ENCODE peak calls at places on chromosomes 5 and 9, in four cellular contexts. H, J, S and T are unnamed samples.

GRCh38 chr5:149921597-149921996 is 23.0 kb downstream of the PDE6A start:
- DNase-seq in H (no peak), J (no peak), S (no peak), T (no peak)

GRCh38 chr9:136054798-136055714 is 40.0 kb downstream of the NACC2 start:
- DNase-seq in H (no peak), J (no peak), S (no peak), T (no peak)

GRCh38 chr5:1665803-1666202 is 133.8 kb downstream of the MRPL36 start:
- DNase-seq in H (no peak), J (no peak), S (no peak), T (no peak)

GRCh38 chr9:124290053-124290581 is 32.4 kb downstream of the NEK6 start:
- DNase-seq in H (no peak), J (no peak), S (no peak), T (no peak)

GRCh38 chr9:19127881-19128719 is 808 bp upstream of the PLIN2 start:
- DNase-seq in H (no peak), J (peak; percentile 74), S (peak; percentile 44), T (peak; percentile 16)

GRCh38 chr5:133865113-133865512 is 103.3 kb downstream of the C5orf15 start:
- DNase-seq in H (no peak), J (no peak), S (no peak), T (no peak)

GRCh38 chr9:5642170-5642569 is 13.3 kb downstream of the RIC1 start:
- DNase-seq in H (no peak), J (no peak), S (no peak), T (no peak)

GRCh38 chr9:6909186-6909585 is 151.4 kb downstream of the KDM4C start:
- DNase-seq in H (no peak), J (peak; percentile 64), S (no peak), T (no peak)

GRCh38 chr9:114446036-114446435 is 58.3 kb upstream of the AKNA start:
- DNase-seq in H (no peak), J (no peak), S (no peak), T (no peak)

GRCh38 chr5:77957516-77957915 is 181.4 kb upstream of the TBCA start:
- DNase-seq in H (no peak), J (no peak), S (no peak), T (no peak)

GRCh38 chr9:13205824-13206223 is 73.7 kb downstream of the MPDZ start:
- DNase-seq in H (no peak), J (no peak), S (no peak), T (no peak)

GRCh38 chr5:127909078-127909477 is 174.5 kb upstream of the SLC12A2 start:
- DNase-seq in H (peak; percentile 36), J (peak; percentile 48), S (peak; percentile 75), T (no peak)

GRCh38 chr9:38284768-38285080 is 107.8 kb upstream of the ALDH1B1 start:
- DNase-seq in H (no peak), J (peak; percentile 44), S (no peak), T (no peak)

GRCh38 chr9:551986-552930 is 289.2 kb upstream of the DMRT1 start:
- DNase-seq in H (no peak), J (no peak), S (no peak), T (no peak)

GRCh38 chr5:136364307-136364706 is 1.0 kb downstream of the TRPC7 start:
- DNase-seq in H (no peak), J (no peak), S (peak; percentile 51), T (no peak)

GRCh38 chr9:79616013-79616412 is 44.2 kb downstream of the TLE4 start:
- DNase-seq in H (no peak), J (no peak), S (no peak), T (no peak)

GRCh38 chr5:157740211-157740610 is 3.3 kb upstream of the LSM11 start:
- DNase-seq in H (peak; percentile 16), J (no peak), S (peak; percentile 84), T (no peak)

GRCh38 chr5:126514159-126515141 is 80.6 kb downstream of the ALDH7A1 start:
- DNase-seq in H (no peak), J (no peak), S (no peak), T (no peak)

GRCh38 chr5:143514915-143515314 is 111.4 kb upstream of the NR3C1 start:
- DNase-seq in H (no peak), J (no peak), S (no peak), T (no peak)

GRCh38 chr5:170519500-170519899 is 15.7 kb downstream of the KCNIP1 start:
- DNase-seq in H (no peak), J (no peak), S (no peak), T (no peak)

GRCh38 chr5:140672455-140673186 is 755 bp downstream of the DND1 start:
- DNase-seq in H (no peak), J (peak; percentile 54), S (peak; percentile 74), T (no peak)

GRCh38 chr9:75529463-75529862 is 361.0 kb upstream of the PCSK5 start:
- DNase-seq in H (no peak), J (no peak), S (no peak), T (no peak)

GRCh38 chr5:143106175-143106574 is 297.3 kb downstream of the NR3C1 start:
- DNase-seq in H (peak; percentile 72), J (peak; percentile 64), S (peak; percentile 76), T (peak; percentile 55)

GRCh38 chr5:175286981-175287380 is 157.0 kb downstream of the DRD1 start:
- DNase-seq in H (no peak), J (no peak), S (no peak), T (no peak)

GRCh38 chr9:70411930-70412677 is 2.4 kb downstream of the KLF9 start:
- DNase-seq in H (peak; percentile 68), J (peak; percentile 39), S (peak; percentile 61), T (peak; percentile 72)